ENCODE peak calls at places on chromosomes 4 and X, in nine cellular contexts. K is suprapubic skin, M is upper lobe of left lung, V is transverse colon, U is A549, O is tibial nerve, Q is ovary, S is K562, N is H1. L is an unnamed sample.

GRCh38 chrX:22314692-22315091 is 42.0 kb downstream of the CBLL2 start:
- DNase-seq in N (no peak), M (no peak), Q (no peak), O (no peak), K (no peak), V (no peak), S (no peak), U (no peak), L (no peak)

GRCh38 chr4:128654465-128654864 is 155.0 kb upstream of the JADE1 start:
- DNase-seq in N (no peak), V (no peak), Q (no peak), U (no peak), K (no peak), O (no peak), M (no peak), S (no peak), L (no peak)

GRCh38 chrX:112867570-112867969 is 26.9 kb upstream of the AMOT start:
- DNase-seq in V (no peak), M (no peak), S (no peak), N (no peak), O (no peak), Q (no peak), K (no peak), U (no peak), L (no peak)

GRCh38 chr4:174210952-174211490 is 72.4 kb downstream of the FBXO8 start:
- DNase-seq in N (no peak), M (no peak), K (no peak), V (no peak), U (no peak), O (no peak), S (no peak), Q (no peak), L (no peak)

GRCh38 chr4:13548984-13549546 is 4.8 kb upstream of the NKX3-2 start:
- DNase-seq in M (peak; percentile 70), N (peak; percentile 81), V (peak; percentile 86), U (peak; percentile 78), S (peak; percentile 88), K (no peak), O (peak; percentile 79), Q (peak; percentile 82), L (peak; percentile 81)

GRCh38 chrX:104189862-104190261 is 23.6 kb downstream of the FAM199X start:
- DNase-seq in O (no peak), M (no peak), K (no peak), V (no peak), S (no peak), N (no peak), U (no peak), Q (no peak), L (no peak)

GRCh38 chr4:85478576-85478975 is 3.6 kb downstream of the ARHGAP24 start:
- DNase-seq in K (no peak), O (no peak), V (no peak), Q (no peak), U (no peak), M (no peak), S (no peak), N (no peak), L (no peak)

GRCh38 chr4:153198739-153199138 is 5.5 kb upstream of the TRIM2 start:
- DNase-seq in K (no peak), S (no peak), V (no peak), O (no peak), Q (no peak), U (no peak), N (no peak), M (no peak), L (no peak)

GRCh38 chr4:153468587-153468986 is 2.4 kb downstream of the TMEM131L start:
- DNase-seq in S (no peak), N (no peak), U (no peak), Q (no peak), M (no peak), K (no peak), O (no peak), V (no peak), L (no peak)

GRCh38 chr4:169243808-169244207 is 26.9 kb downstream of the SH3RF1 start:
- DNase-seq in U (no peak), M (no peak), S (no peak), O (no peak), V (no peak), N (no peak), Q (no peak), K (no peak), L (no peak)

GRCh38 chr4:103011378-103012025 is 8.0 kb downstream of the SLC9B1 start:
- DNase-seq in O (no peak), K (no peak), Q (peak; percentile 48), M (peak; percentile 64), U (no peak), S (peak; percentile 8), V (peak; percentile 75), N (no peak), L (peak; percentile 75)

GRCh38 chr4:170271723-170272122 is 182.0 kb upstream of the AADAT start:
- DNase-seq in N (no peak), V (no peak), O (no peak), S (no peak), K (no peak), U (no peak), M (no peak), Q (no peak), L (no peak)

GRCh38 chr4:78829296-78829695 is 53.1 kb downstream of the BMP2K start:
- DNase-seq in V (no peak), N (no peak), U (no peak), O (no peak), S (no peak), K (no peak), Q (no peak), M (no peak), L (no peak)

GRCh38 chr4:158826882-158827281 is 58.1 kb downstream of the FNIP2 start:
- DNase-seq in M (peak; percentile 46), Q (no peak), U (no peak), N (no peak), V (peak; percentile 55), S (no peak), K (no peak), O (no peak), L (peak; percentile 63)

GRCh38 chrX:133414399-133415275 is 652 bp downstream of the GPC4 start:
- DNase-seq in Q (peak; percentile 41), N (no peak), V (peak; percentile 12), M (no peak), S (no peak), O (no peak), U (no peak), K (no peak), L (no peak)

GRCh38 chrX:48045410-48046311 is 25.8 kb downstream of the ZNF630 start:
- DNase-seq in O (no peak), M (no peak), V (no peak), S (no peak), U (no peak), K (no peak), N (no peak), Q (peak; percentile 84), L (no peak)

GRCh38 chr4:151855747-151856146 is 94.9 kb upstream of the GATB start:
- DNase-seq in V (no peak), K (no peak), U (no peak), Q (no peak), N (no peak), M (no peak), O (no peak), S (no peak), L (no peak)

GRCh38 chr4:125702406-125702805 is 387.7 kb downstream of the FAT4 start:
- DNase-seq in S (no peak), O (no peak), Q (no peak), N (no peak), V (no peak), U (no peak), K (no peak), M (no peak), L (no peak)

GRCh38 chr4:1475277-1476139 is 69.3 kb upstream of the NKX1-1 start:
- DNase-seq in Q (no peak), M (no peak), O (no peak), U (no peak), K (no peak), S (no peak), N (no peak), V (no peak), L (no peak)
- H3K4me3 ChIP-seq in Q (no peak overlapping the region), M (no peak overlapping the region), O (no peak overlapping the region), U (no peak overlapping the region), K (no peak overlapping the region), S (no peak overlapping the region), N (no peak overlapping the region), V (no peak overlapping the region), L (no peak overlapping the region)

GRCh38 chrX:91080822-91081221 is 353.8 kb upstream of the PABPC5 start:
- DNase-seq in S (no peak), N (no peak), K (no peak), U (no peak), V (no peak), O (no peak), Q (no peak), M (no peak), L (no peak)
- TF ChIP-seq EP300 in S (no peak), N (no peak), K (no peak), U (no peak), V (no peak), O (no peak), Q (no peak), M (no peak), L (no peak)

GRCh38 chr4:183205193-183205592 is 106.1 kb downstream of the WWC2 start:
- DNase-seq in Q (no peak), K (no peak), N (no peak), V (no peak), U (no peak), M (no peak), S (no peak), O (no peak), L (no peak)

GRCh38 chr4:183197140-183197539 is 98.1 kb downstream of the WWC2 start:
- DNase-seq in O (no peak), S (no peak), M (no peak), U (no peak), N (no peak), Q (no peak), K (no peak), V (no peak), L (no peak)

GRCh38 chr4:183204793-183205192 is 105.7 kb downstream of the WWC2 start:
- DNase-seq in O (no peak), V (no peak), S (no peak), N (no peak), U (no peak), Q (no peak), K (no peak), M (no peak), L (no peak)

GRCh38 chr4:183201331-183201730 is 102.3 kb downstream of the WWC2 start:
- DNase-seq in S (no peak), K (no peak), V (no peak), N (no peak), O (no peak), Q (no peak), U (no peak), M (no peak), L (no peak)

DNA sequence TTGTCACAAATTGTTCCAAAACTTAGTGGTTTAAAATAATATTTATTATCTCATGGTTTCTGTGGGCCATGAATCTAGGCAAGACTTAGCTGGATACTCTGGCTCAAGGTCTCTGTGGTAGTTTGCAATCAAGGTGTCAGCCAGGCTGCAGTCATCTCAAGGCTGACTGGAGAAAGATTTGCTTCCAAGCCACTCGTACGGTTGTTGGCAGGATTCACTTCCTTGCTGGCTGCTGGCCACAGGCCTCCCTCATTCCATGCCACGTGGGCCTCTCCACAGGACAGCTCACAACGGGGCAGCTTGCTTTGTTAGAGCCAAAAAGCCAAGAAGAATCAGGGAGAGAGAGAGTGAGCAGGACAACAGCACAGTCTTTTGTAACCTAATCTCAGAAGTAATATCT is 101.4 kb downstream of the WWC2 start:
- DNase-seq in U (no peak), N (no peak), K (no peak), S (no peak), M (peak; percentile 86), Q (peak; percentile 62), O (no peak), V (peak; percentile 14), L (peak; percentile 79)
- H3K4me3 ChIP-seq in U (no peak overlapping the region), N (no peak overlapping the region), K (no peak overlapping the region), S (no peak overlapping the region), M (no peak overlapping the region), Q (no peak overlapping the region), O (no peak overlapping the region), V (no peak overlapping the region), L (no peak overlapping the region)

GRCh38 chr4:84238247-84239090 is 260.6 kb downstream of the NKX6-1 start:
- DNase-seq in U (no peak), N (no peak), K (no peak), M (no peak), S (no peak), V (no peak), O (no peak), Q (no peak), L (no peak)
- TF ChIP-seq EP300 in U (no peak), N (no peak), K (no peak), M (no peak), S (no peak), V (no peak), O (no peak), Q (no peak), L (no peak)